ENCODE peak calls at places on chromosomes 11 and 22, in four cellular contexts. One of them, this sample, is unnamed.

GRCh38 chr11:70082829-70083228 is 4.7 kb downstream of the ANO1 start:
- DNase-seq in MM.1S: peak; percentile 9
- DNase-seq in GM23248: no peak
- DNase-seq in SK-N-SH: no peak
- DNase-seq in this sample: no peak

GRCh38 chr11:116130122-116130521 is 625.9 kb upstream of the CADM1 start:
- DNase-seq in MM.1S: no peak
- DNase-seq in GM23248: no peak
- DNase-seq in SK-N-SH: no peak
- DNase-seq in this sample: no peak

GRCh38 chr22:24894998-24895397 is 51.5 kb downstream of the LHFPL7 start:
- DNase-seq in GM23248: peak; percentile 56
- DNase-seq in MM.1S: peak; percentile 31
- DNase-seq in SK-N-SH: peak; percentile 85
- DNase-seq in this sample: peak; percentile 30

GRCh38 chr11:111330234-111330893 is 32.0 kb downstream of the POU2AF3 start:
- DNase-seq in MM.1S: no peak
- DNase-seq in GM23248: no peak
- DNase-seq in SK-N-SH: no peak
- DNase-seq in this sample: no peak

GRCh38 chr11:133934599-133935550 is 21.9 kb downstream of the IGSF9B start:
- DNase-seq in GM23248: peak; percentile 81
- DNase-seq in MM.1S: no peak
- DNase-seq in SK-N-SH: peak; percentile 87
- DNase-seq in this sample: no peak

GRCh38 chr11:47220401-47220821 is 5.6 kb downstream of the DDB2 start:
- DNase-seq in MM.1S: no peak
- DNase-seq in SK-N-SH: no peak
- DNase-seq in GM23248: peak; percentile 82
- DNase-seq in this sample: peak; percentile 48

GRCh38 chr22:42743501-42743991 is 22.9 kb upstream of the A4GALT start:
- DNase-seq in MM.1S: no peak
- DNase-seq in GM23248: peak; percentile 98
- DNase-seq in SK-N-SH: no peak
- DNase-seq in this sample: no peak

GRCh38 chr11:76566811-76567210 is 103.7 kb downstream of the LRRC32 start:
- DNase-seq in MM.1S: peak; percentile 82
- DNase-seq in SK-N-SH: no peak
- DNase-seq in GM23248: no peak
- DNase-seq in this sample: no peak

GRCh38 chr11:82978422-82979099 is 77.0 kb downstream of the DDIAS start:
- DNase-seq in MM.1S: peak; percentile 50
- DNase-seq in SK-N-SH: no peak
- DNase-seq in GM23248: peak; percentile 73
- DNase-seq in this sample: no peak

GRCh38 chr11:23021287-23021863 is 161.1 kb upstream of the CCDC179 start:
- DNase-seq in GM23248: peak; percentile 57
- DNase-seq in SK-N-SH: peak; percentile 59
- DNase-seq in MM.1S: peak; percentile 34
- DNase-seq in this sample: no peak

GRCh38 chr22:35524966-35525686 is 15.5 kb upstream of the RASD2 start:
- DNase-seq in MM.1S: no peak
- DNase-seq in SK-N-SH: peak; percentile 88
- DNase-seq in GM23248: peak; percentile 47
- DNase-seq in this sample: no peak

GRCh38 chr11:61164610-61165424 is 3.6 kb upstream of the VPS37C start:
- DNase-seq in GM23248: no peak
- DNase-seq in SK-N-SH: no peak
- DNase-seq in MM.1S: no peak
- DNase-seq in this sample: peak; percentile 82

GRCh38 chr11:114085965-114086364 is 26.5 kb downstream of the ZBTB16 start:
- DNase-seq in MM.1S: no peak
- DNase-seq in SK-N-SH: no peak
- DNase-seq in GM23248: no peak
- DNase-seq in this sample: no peak

GRCh38 chr22:42720263-42721044 is at the start of gene A4GALT:
- DNase-seq in GM23248: peak; percentile 55
- DNase-seq in SK-N-SH: peak; percentile 63
- DNase-seq in MM.1S: no peak
- DNase-seq in this sample: peak; percentile 27

GRCh38 chr11:2262301-2263011 is 7.9 kb downstream of the ASCL2 start:
- DNase-seq in SK-N-SH: no peak
- DNase-seq in GM23248: no peak
- DNase-seq in MM.1S: no peak
- DNase-seq in this sample: no peak

GRCh38 chr22:17918840-17919239 is 105.5 kb downstream of the MICAL3 start:
- DNase-seq in MM.1S: no peak
- DNase-seq in GM23248: peak; percentile 48
- DNase-seq in SK-N-SH: no peak
- DNase-seq in this sample: peak; percentile 43

GRCh38 chr22:43511276-43511910 is 99.6 kb downstream of the MPPED1 start:
- DNase-seq in MM.1S: no peak
- DNase-seq in GM23248: no peak
- DNase-seq in SK-N-SH: no peak
- DNase-seq in this sample: no peak

GRCh38 chr11:66912361-66912760 is 45.8 kb downstream of the PC start:
- DNase-seq in SK-N-SH: no peak
- DNase-seq in MM.1S: no peak
- DNase-seq in GM23248: no peak
- DNase-seq in this sample: no peak

GRCh38 chr11:73386026-73386425 is 9.8 kb downstream of the RELT start:
- DNase-seq in SK-N-SH: no peak
- DNase-seq in GM23248: no peak
- DNase-seq in MM.1S: no peak
- DNase-seq in this sample: no peak

GRCh38 chr11:78226684-78227680 is 38.3 kb downstream of the USP35 start:
- DNase-seq in SK-N-SH: no peak
- DNase-seq in GM23248: no peak
- DNase-seq in MM.1S: no peak
- DNase-seq in this sample: no peak

GRCh38 chr11:96219981-96220623 is 122.9 kb downstream of the MAML2 start:
- DNase-seq in SK-N-SH: no peak
- DNase-seq in MM.1S: no peak
- DNase-seq in GM23248: peak; percentile 88
- DNase-seq in this sample: no peak

GRCh38 chr22:48712558-48712957 is 1115.1 kb downstream of the BRD1 start:
- DNase-seq in GM23248: no peak
- DNase-seq in MM.1S: no peak
- DNase-seq in SK-N-SH: no peak
- DNase-seq in this sample: no peak

GRCh38 chr11:117908261-117908895 is 20.8 kb downstream of the TMPRSS13 start:
- DNase-seq in MM.1S: no peak
- DNase-seq in SK-N-SH: peak; percentile 45
- DNase-seq in GM23248: no peak
- DNase-seq in this sample: no peak

GRCh38 chr11:119964136-119965025 is 173.5 kb downstream of the TRIM29 start:
- DNase-seq in MM.1S: no peak
- DNase-seq in SK-N-SH: no peak
- DNase-seq in GM23248: no peak
- DNase-seq in this sample: peak; percentile 40
- H3K4me3 ChIP-seq in MM.1S: no peak overlapping the region
- H3K4me3 ChIP-seq in SK-N-SH: no peak overlapping the region
- H3K4me3 ChIP-seq in GM23248: no peak overlapping the region
- H3K4me3 ChIP-seq in this sample: no peak overlapping the region

DNA sequence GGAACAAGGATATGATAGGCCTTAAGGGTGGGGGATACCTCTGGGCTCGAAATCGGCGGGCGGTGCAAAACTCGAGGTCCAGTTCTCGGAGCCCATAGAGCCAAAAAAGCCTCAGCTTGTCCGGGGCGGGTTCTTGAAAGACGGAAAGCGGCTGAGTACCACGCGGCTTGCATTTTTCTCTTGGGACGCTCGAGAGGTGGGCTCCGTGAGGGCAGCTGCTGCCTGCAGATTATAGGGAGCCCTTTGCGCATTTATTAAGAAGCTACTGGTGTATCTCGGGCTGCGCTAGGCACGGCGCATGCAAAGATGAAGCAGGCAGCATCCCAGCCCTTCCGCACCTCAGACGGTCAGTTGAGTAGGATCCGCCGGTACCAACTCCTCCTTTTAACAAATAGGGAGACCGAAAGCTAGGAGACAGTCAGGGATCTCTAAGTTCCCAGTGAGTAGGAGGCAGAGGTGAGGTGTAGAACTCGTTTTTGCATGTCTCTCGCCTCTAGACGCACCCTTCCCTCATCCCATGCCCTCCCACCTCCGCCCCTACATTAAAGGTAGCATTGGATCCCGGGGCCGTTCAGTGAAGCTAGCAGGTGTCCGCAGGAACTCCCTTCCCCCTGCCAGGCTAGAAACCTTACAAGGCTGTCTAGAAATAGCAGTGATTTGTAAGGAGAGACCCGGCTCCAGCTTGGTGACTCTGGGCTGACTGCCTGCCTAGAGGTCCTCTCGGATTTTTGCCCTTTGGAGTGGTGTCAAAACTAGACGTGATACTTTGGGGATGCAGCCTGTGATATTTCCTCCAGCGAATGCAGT is 768 bp downstream of the LDHA start:
- DNase-seq in MM.1S: peak; percentile 50
- DNase-seq in SK-N-SH: peak; percentile 30
- DNase-seq in GM23248: peak; percentile 37
- DNase-seq in this sample: no peak
- H3F3A ChIP-seq in MM.1S: peaks cover 55% of the 10 kb centered on the region
- H3F3A ChIP-seq in SK-N-SH: peaks cover 51% of the 10 kb centered on the region
- H3F3A ChIP-seq in GM23248: peaks cover 77% of the 10 kb centered on the region
- H3F3A ChIP-seq in this sample: peaks cover 67% of the 10 kb centered on the region

DNA sequence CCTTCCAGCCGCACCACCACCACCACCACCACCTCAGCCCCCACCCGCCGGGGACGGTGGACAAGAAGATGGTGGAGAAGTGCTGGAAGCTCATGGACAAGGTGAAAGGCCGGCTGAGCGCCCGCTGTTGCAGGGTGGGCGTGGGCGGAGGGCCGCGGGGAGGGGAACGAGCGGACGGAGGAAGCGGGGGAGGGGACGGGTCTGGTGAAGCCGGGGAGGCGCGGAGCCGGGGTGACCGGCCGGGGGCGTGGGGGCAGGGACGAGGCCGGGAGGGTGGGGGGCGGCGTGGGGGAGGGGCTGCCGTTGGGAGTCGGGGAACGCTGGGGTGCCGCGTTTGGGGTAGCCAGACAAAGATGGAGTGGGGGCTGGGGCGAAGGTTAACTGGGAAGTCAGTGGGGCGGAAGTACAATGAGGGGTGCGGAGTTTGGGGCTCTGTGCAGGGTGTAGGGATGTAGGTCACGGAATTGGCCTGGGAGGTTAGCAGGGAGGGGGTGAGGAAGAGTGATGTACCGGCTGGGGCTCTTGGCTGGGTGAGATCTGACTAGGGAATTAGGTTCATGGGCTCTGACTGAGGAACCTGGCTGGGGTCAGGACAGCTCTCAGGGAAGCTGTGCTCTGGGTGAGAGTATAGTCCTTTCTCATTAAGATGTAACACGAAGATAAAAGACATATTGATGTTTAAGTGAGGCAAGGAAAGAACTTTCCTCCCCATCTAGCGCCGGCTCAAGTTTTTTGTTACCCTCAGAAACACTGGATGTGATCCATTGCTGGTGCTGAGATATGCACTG is 567 bp downstream of the CBL start:
- DNase-seq in SK-N-SH: peak; percentile 81
- DNase-seq in MM.1S: peak; percentile 15
- DNase-seq in GM23248: peak; percentile 68
- DNase-seq in this sample: peak; percentile 46
- H3K4me3 ChIP-seq in SK-N-SH: peak overlapping the region; percentile 99
- H3K4me3 ChIP-seq in MM.1S: peak overlapping the region; percentile 100
- H3K4me3 ChIP-seq in GM23248: peak overlapping the region; percentile 98
- H3K4me3 ChIP-seq in this sample: peak overlapping the region; percentile 90

GRCh38 chr11:62788991-62789390 is 1.8 kb downstream of the TMEM179B start:
- DNase-seq in SK-N-SH: no peak
- DNase-seq in GM23248: no peak
- DNase-seq in MM.1S: no peak
- DNase-seq in this sample: no peak

GRCh38 chr11:62791501-62792192 is at the start of gene TMEM223:
- DNase-seq in MM.1S: peak; percentile 89
- DNase-seq in SK-N-SH: peak; percentile 96
- DNase-seq in GM23248: peak; percentile 95
- DNase-seq in this sample: peak; percentile 72

GRCh38 chr11:62789576-62789975 is 2.2 kb downstream of the TMEM223 start:
- DNase-seq in GM23248: no peak
- DNase-seq in SK-N-SH: no peak
- DNase-seq in MM.1S: no peak
- DNase-seq in this sample: peak; percentile 9

GRCh38 chr11:62787005-62787759 is at the start of gene TMEM179B:
- DNase-seq in SK-N-SH: peak; percentile 97
- DNase-seq in MM.1S: peak; percentile 98
- DNase-seq in GM23248: peak; percentile 100
- DNase-seq in this sample: peak; percentile 98

GRCh38 chr11:62786318-62787004 is 741 bp upstream of the TMEM179B start:
- DNase-seq in MM.1S: peak; percentile 91
- DNase-seq in GM23248: peak; percentile 92
- DNase-seq in SK-N-SH: peak; percentile 94
- DNase-seq in this sample: peak; percentile 93
- H3F3A ChIP-seq in MM.1S: peaks cover 28% of the 10 kb centered on the region
- H3F3A ChIP-seq in GM23248: peaks cover 26% of the 10 kb centered on the region
- H3F3A ChIP-seq in SK-N-SH: peaks cover 34% of the 10 kb centered on the region
- H3F3A ChIP-seq in this sample: peaks cover 68% of the 10 kb centered on the region

GRCh38 chr22:46753761-46754109 is 8.7 kb upstream of the TBC1D22A start:
- DNase-seq in GM23248: no peak
- DNase-seq in MM.1S: no peak
- DNase-seq in SK-N-SH: no peak
- DNase-seq in this sample: no peak
- H3K4me3 ChIP-seq in GM23248: peak overlapping the region; percentile 34
- H3K4me3 ChIP-seq in MM.1S: no peak overlapping the region
- H3K4me3 ChIP-seq in SK-N-SH: peak overlapping the region; percentile 25
- H3K4me3 ChIP-seq in this sample: peak overlapping the region; percentile 29

DNA sequence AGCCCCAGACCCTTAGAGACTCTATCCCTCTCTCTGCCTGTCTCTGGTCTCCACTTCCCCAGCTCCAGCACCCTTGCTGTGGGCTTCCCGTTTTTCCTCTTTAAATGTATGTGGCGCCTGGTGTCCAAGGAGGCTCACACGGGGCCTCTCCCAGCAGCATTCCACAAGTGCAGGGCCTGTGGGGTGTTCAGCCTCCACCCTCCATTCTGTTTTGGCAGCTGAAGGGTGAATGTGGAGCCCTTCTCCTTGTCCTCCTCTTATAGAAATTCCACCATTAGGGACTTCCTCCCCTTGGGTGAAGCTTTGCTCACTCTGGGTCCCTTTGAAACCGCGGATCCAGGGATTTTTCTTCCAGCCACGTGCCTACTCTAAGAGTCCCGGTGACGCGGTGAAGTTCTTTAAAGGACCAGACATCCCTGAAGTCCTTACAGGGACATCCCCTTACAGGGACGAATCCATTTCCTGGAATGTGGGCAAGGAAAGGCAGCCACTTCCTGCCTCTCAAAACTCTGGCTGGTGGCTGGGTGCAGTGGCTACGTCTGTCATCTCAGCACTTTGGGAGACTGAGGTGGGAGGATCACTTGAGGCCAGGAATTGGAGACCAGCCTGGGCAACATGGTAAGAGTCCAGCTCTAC is 1.6 kb upstream of the TSPAN18 start:
- DNase-seq in GM23248: peak; percentile 21
- DNase-seq in SK-N-SH: no peak
- DNase-seq in MM.1S: no peak
- DNase-seq in this sample: no peak
- H3F3A ChIP-seq in GM23248: no peaks in the 10 kb centered on the region
- H3F3A ChIP-seq in SK-N-SH: no peaks in the 10 kb centered on the region
- H3F3A ChIP-seq in MM.1S: no peaks in the 10 kb centered on the region
- H3F3A ChIP-seq in this sample: no peaks in the 10 kb centered on the region